ENCODE peak calls at places on chromosomes 12 and 14, in nine cellular contexts. One of them, this sample, is unnamed.

GRCh38 chr12:47828967-47829482 is 9.3 kb upstream of the HDAC7 start:
- DNase-seq in lung: peak; percentile 86
- DNase-seq in amniotic stem cell: no peak
- DNase-seq in GM20000: no peak
- DNase-seq in effector CD4-positive, alpha-beta T cell: no peak
- DNase-seq in HT1080: peak; percentile 70
- DNase-seq in AG09319: no peak
- DNase-seq in globus pallidus: no peak
- DNase-seq in Jurkat, Clone E6-1: no peak
- DNase-seq in this sample: no peak

GRCh38 chr12:27190761-27191160 is 53.3 kb upstream of the STK38L start:
- DNase-seq in amniotic stem cell: peak; percentile 40
- DNase-seq in GM20000: no peak
- DNase-seq in globus pallidus: no peak
- DNase-seq in HT1080: no peak
- DNase-seq in effector CD4-positive, alpha-beta T cell: no peak
- DNase-seq in lung: no peak
- DNase-seq in AG09319: no peak
- DNase-seq in Jurkat, Clone E6-1: no peak
- DNase-seq in this sample: no peak

GRCh38 chr14:95220663-95221231 is 63.4 kb upstream of the DICER1 start:
- DNase-seq in globus pallidus: no peak
- DNase-seq in HT1080: peak; percentile 32
- DNase-seq in Jurkat, Clone E6-1: no peak
- DNase-seq in lung: no peak
- DNase-seq in AG09319: no peak
- DNase-seq in GM20000: no peak
- DNase-seq in effector CD4-positive, alpha-beta T cell: no peak
- DNase-seq in amniotic stem cell: no peak
- DNase-seq in this sample: no peak

GRCh38 chr12:1791104-1791927 is 29.0 kb upstream of the LRTM2 start:
- DNase-seq in globus pallidus: peak; percentile 82
- DNase-seq in AG09319: no peak
- DNase-seq in effector CD4-positive, alpha-beta T cell: peak; percentile 56
- DNase-seq in amniotic stem cell: no peak
- DNase-seq in GM20000: peak; percentile 70
- DNase-seq in HT1080: peak; percentile 54
- DNase-seq in Jurkat, Clone E6-1: peak; percentile 67
- DNase-seq in lung: peak; percentile 65
- DNase-seq in this sample: peak; percentile 87

GRCh38 chr14:92248638-92249037 is 74.3 kb upstream of the SLC24A4 start:
- DNase-seq in amniotic stem cell: no peak
- DNase-seq in Jurkat, Clone E6-1: no peak
- DNase-seq in globus pallidus: no peak
- DNase-seq in effector CD4-positive, alpha-beta T cell: no peak
- DNase-seq in GM20000: no peak
- DNase-seq in AG09319: no peak
- DNase-seq in lung: no peak
- DNase-seq in HT1080: no peak
- DNase-seq in this sample: no peak

GRCh38 chr14:23068792-23069412 is 11.6 kb upstream of the CDH24 start:
- DNase-seq in amniotic stem cell: no peak
- DNase-seq in GM20000: peak; percentile 91
- DNase-seq in AG09319: peak; percentile 83
- DNase-seq in Jurkat, Clone E6-1: peak; percentile 87
- DNase-seq in effector CD4-positive, alpha-beta T cell: peak; percentile 67
- DNase-seq in HT1080: peak; percentile 92
- DNase-seq in lung: peak; percentile 85
- DNase-seq in globus pallidus: peak; percentile 91
- DNase-seq in this sample: peak; percentile 94

GRCh38 chr12:51905507-51906438 is 1.5 kb upstream of the ACVRL1 start:
- DNase-seq in AG09319: peak; percentile 42
- DNase-seq in globus pallidus: no peak
- DNase-seq in Jurkat, Clone E6-1: no peak
- DNase-seq in lung: peak; percentile 76
- DNase-seq in effector CD4-positive, alpha-beta T cell: no peak
- DNase-seq in amniotic stem cell: no peak
- DNase-seq in HT1080: no peak
- DNase-seq in GM20000: no peak
- DNase-seq in this sample: no peak

GRCh38 chr12:52645120-52645761 is 6.8 kb downstream of the KRT2 start:
- DNase-seq in globus pallidus: no peak
- DNase-seq in effector CD4-positive, alpha-beta T cell: peak; percentile 9
- DNase-seq in lung: peak; percentile 17
- DNase-seq in GM20000: no peak
- DNase-seq in AG09319: no peak
- DNase-seq in HT1080: no peak
- DNase-seq in amniotic stem cell: no peak
- DNase-seq in Jurkat, Clone E6-1: peak; percentile 99
- DNase-seq in this sample: no peak

GRCh38 chr12:27824126-27824842 is 44.2 kb upstream of the MANSC4 start:
- DNase-seq in effector CD4-positive, alpha-beta T cell: no peak
- DNase-seq in lung: no peak
- DNase-seq in globus pallidus: no peak
- DNase-seq in GM20000: peak; percentile 29
- DNase-seq in Jurkat, Clone E6-1: no peak
- DNase-seq in amniotic stem cell: no peak
- DNase-seq in HT1080: no peak
- DNase-seq in AG09319: no peak
- DNase-seq in this sample: no peak

GRCh38 chr14:91898256-91898843 is 31.0 kb upstream of the TC2N start:
- DNase-seq in Jurkat, Clone E6-1: no peak
- DNase-seq in HT1080: no peak
- DNase-seq in amniotic stem cell: no peak
- DNase-seq in GM20000: no peak
- DNase-seq in lung: no peak
- DNase-seq in effector CD4-positive, alpha-beta T cell: no peak
- DNase-seq in globus pallidus: no peak
- DNase-seq in AG09319: no peak
- DNase-seq in this sample: no peak

GRCh38 chr12:63893170-63893569 is 48.7 kb downstream of the SRGAP1 start:
- DNase-seq in AG09319: no peak
- DNase-seq in HT1080: no peak
- DNase-seq in Jurkat, Clone E6-1: no peak
- DNase-seq in effector CD4-positive, alpha-beta T cell: no peak
- DNase-seq in globus pallidus: no peak
- DNase-seq in amniotic stem cell: no peak
- DNase-seq in lung: no peak
- DNase-seq in GM20000: no peak
- DNase-seq in this sample: no peak

GRCh38 chr12:69225251-69225910 is 14.0 kb upstream of the CPSF6 start:
- DNase-seq in AG09319: no peak
- DNase-seq in effector CD4-positive, alpha-beta T cell: no peak
- DNase-seq in GM20000: no peak
- DNase-seq in lung: no peak
- DNase-seq in amniotic stem cell: no peak
- DNase-seq in Jurkat, Clone E6-1: no peak
- DNase-seq in globus pallidus: no peak
- DNase-seq in HT1080: no peak
- DNase-seq in this sample: no peak

GRCh38 chr14:58227096-58227819 is 17.4 kb upstream of the PSMA3 start:
- DNase-seq in GM20000: no peak
- DNase-seq in lung: no peak
- DNase-seq in AG09319: no peak
- DNase-seq in amniotic stem cell: no peak
- DNase-seq in Jurkat, Clone E6-1: no peak
- DNase-seq in globus pallidus: no peak
- DNase-seq in HT1080: no peak
- DNase-seq in effector CD4-positive, alpha-beta T cell: no peak
- DNase-seq in this sample: no peak

GRCh38 chr14:68548194-68549056 is 244.4 kb downstream of the ZFP36L1 start:
- DNase-seq in lung: peak; percentile 74
- DNase-seq in Jurkat, Clone E6-1: no peak
- DNase-seq in effector CD4-positive, alpha-beta T cell: no peak
- DNase-seq in GM20000: no peak
- DNase-seq in HT1080: no peak
- DNase-seq in amniotic stem cell: peak; percentile 89
- DNase-seq in globus pallidus: peak; percentile 56
- DNase-seq in AG09319: peak; percentile 97
- DNase-seq in this sample: peak; percentile 90

GRCh38 chr12:29309320-29309902 is 71.6 kb downstream of the ERGIC2 start:
- DNase-seq in AG09319: no peak
- DNase-seq in amniotic stem cell: no peak
- DNase-seq in globus pallidus: peak; percentile 22
- DNase-seq in GM20000: no peak
- DNase-seq in Jurkat, Clone E6-1: peak; percentile 7
- DNase-seq in effector CD4-positive, alpha-beta T cell: no peak
- DNase-seq in HT1080: no peak
- DNase-seq in lung: no peak
- DNase-seq in this sample: no peak

GRCh38 chr12:132286912-132287311 is 42.5 kb downstream of the GALNT9 start:
- DNase-seq in globus pallidus: no peak
- DNase-seq in effector CD4-positive, alpha-beta T cell: no peak
- DNase-seq in Jurkat, Clone E6-1: no peak
- DNase-seq in HT1080: peak; percentile 57
- DNase-seq in amniotic stem cell: no peak
- DNase-seq in AG09319: no peak
- DNase-seq in lung: no peak
- DNase-seq in GM20000: no peak
- DNase-seq in this sample: no peak

GRCh38 chr12:104063712-104064030 is 660 bp upstream of the HCFC2 start:
- DNase-seq in HT1080: no peak
- DNase-seq in effector CD4-positive, alpha-beta T cell: no peak
- DNase-seq in globus pallidus: no peak
- DNase-seq in amniotic stem cell: no peak
- DNase-seq in lung: no peak
- DNase-seq in AG09319: peak; percentile 11
- DNase-seq in Jurkat, Clone E6-1: no peak
- DNase-seq in GM20000: no peak
- DNase-seq in this sample: no peak

GRCh38 chr12:79921786-79922185 is 13.1 kb downstream of the PPP1R12A start:
- DNase-seq in globus pallidus: no peak
- DNase-seq in Jurkat, Clone E6-1: no peak
- DNase-seq in GM20000: no peak
- DNase-seq in AG09319: no peak
- DNase-seq in effector CD4-positive, alpha-beta T cell: no peak
- DNase-seq in lung: no peak
- DNase-seq in amniotic stem cell: no peak
- DNase-seq in HT1080: no peak
- DNase-seq in this sample: no peak

GRCh38 chr12:113788020-113788856 is 177.9 kb downstream of the RBM19 start:
- DNase-seq in HT1080: peak; percentile 43
- DNase-seq in GM20000: no peak
- DNase-seq in effector CD4-positive, alpha-beta T cell: no peak
- DNase-seq in lung: no peak
- DNase-seq in Jurkat, Clone E6-1: no peak
- DNase-seq in amniotic stem cell: no peak
- DNase-seq in AG09319: no peak
- DNase-seq in globus pallidus: no peak
- DNase-seq in this sample: no peak

GRCh38 chr12:52151859-52152783 is 39.7 kb downstream of the KRT80 start:
- DNase-seq in HT1080: peak; percentile 44
- DNase-seq in Jurkat, Clone E6-1: peak; percentile 22
- DNase-seq in globus pallidus: no peak
- DNase-seq in GM20000: peak; percentile 84
- DNase-seq in lung: peak; percentile 70
- DNase-seq in AG09319: peak; percentile 32
- DNase-seq in amniotic stem cell: no peak
- DNase-seq in effector CD4-positive, alpha-beta T cell: peak; percentile 60
- DNase-seq in this sample: no peak

GRCh38 chr12:42477931-42478330 is 111.6 kb downstream of the PRICKLE1 start:
- DNase-seq in amniotic stem cell: no peak
- DNase-seq in effector CD4-positive, alpha-beta T cell: no peak
- DNase-seq in AG09319: no peak
- DNase-seq in GM20000: no peak
- DNase-seq in lung: no peak
- DNase-seq in globus pallidus: no peak
- DNase-seq in HT1080: no peak
- DNase-seq in Jurkat, Clone E6-1: no peak
- DNase-seq in this sample: no peak

GRCh38 chr14:75176142-75176820 is at the start of gene TMED10:
- DNase-seq in amniotic stem cell: peak; percentile 83
- DNase-seq in globus pallidus: peak; percentile 91
- DNase-seq in Jurkat, Clone E6-1: peak; percentile 90
- DNase-seq in effector CD4-positive, alpha-beta T cell: peak; percentile 86
- DNase-seq in lung: peak; percentile 90
- DNase-seq in HT1080: peak; percentile 60
- DNase-seq in AG09319: peak; percentile 69
- DNase-seq in GM20000: peak; percentile 86
- DNase-seq in this sample: peak; percentile 92

GRCh38 chr12:115749071-115749470 is 528.4 kb downstream of the MED13L start:
- DNase-seq in HT1080: no peak
- DNase-seq in Jurkat, Clone E6-1: no peak
- DNase-seq in effector CD4-positive, alpha-beta T cell: no peak
- DNase-seq in GM20000: no peak
- DNase-seq in amniotic stem cell: no peak
- DNase-seq in globus pallidus: no peak
- DNase-seq in lung: no peak
- DNase-seq in AG09319: no peak
- DNase-seq in this sample: no peak

GRCh38 chr12:58420496-58420895 is 479.1 kb downstream of the ATP23 start:
- DNase-seq in GM20000: no peak
- DNase-seq in Jurkat, Clone E6-1: no peak
- DNase-seq in effector CD4-positive, alpha-beta T cell: no peak
- DNase-seq in amniotic stem cell: no peak
- DNase-seq in lung: no peak
- DNase-seq in HT1080: no peak
- DNase-seq in globus pallidus: no peak
- DNase-seq in AG09319: peak; percentile 82
- DNase-seq in this sample: no peak

GRCh38 chr12:46839964-46840363 is 14.2 kb upstream of the SLC38A4 start:
- DNase-seq in globus pallidus: no peak
- DNase-seq in GM20000: no peak
- DNase-seq in HT1080: no peak
- DNase-seq in AG09319: no peak
- DNase-seq in amniotic stem cell: no peak
- DNase-seq in Jurkat, Clone E6-1: no peak
- DNase-seq in effector CD4-positive, alpha-beta T cell: no peak
- DNase-seq in lung: no peak
- DNase-seq in this sample: no peak

GRCh38 chr12:3725267-3726115 is 27.4 kb downstream of the CRACR2A start:
- DNase-seq in effector CD4-positive, alpha-beta T cell: no peak
- DNase-seq in GM20000: no peak
- DNase-seq in HT1080: no peak
- DNase-seq in AG09319: no peak
- DNase-seq in lung: no peak
- DNase-seq in amniotic stem cell: no peak
- DNase-seq in Jurkat, Clone E6-1: peak; percentile 41
- DNase-seq in globus pallidus: no peak
- DNase-seq in this sample: no peak

GRCh38 chr14:32224731-32225377 is 21.8 kb upstream of the RNU6-8 start:
- DNase-seq in HT1080: peak; percentile 79
- DNase-seq in Jurkat, Clone E6-1: peak; percentile 36
- DNase-seq in effector CD4-positive, alpha-beta T cell: no peak
- DNase-seq in AG09319: no peak
- DNase-seq in GM20000: no peak
- DNase-seq in lung: no peak
- DNase-seq in amniotic stem cell: no peak
- DNase-seq in globus pallidus: peak; percentile 29
- DNase-seq in this sample: peak; percentile 43

GRCh38 chr12:131604146-131604844 is 106.6 kb upstream of the SFSWAP start:
- DNase-seq in HT1080: no peak
- DNase-seq in globus pallidus: no peak
- DNase-seq in lung: no peak
- DNase-seq in AG09319: no peak
- DNase-seq in Jurkat, Clone E6-1: peak; percentile 25
- DNase-seq in amniotic stem cell: no peak
- DNase-seq in GM20000: peak; percentile 62
- DNase-seq in effector CD4-positive, alpha-beta T cell: peak; percentile 21
- DNase-seq in this sample: no peak

GRCh38 chr12:96710127-96710745 is 196.8 kb upstream of the NEDD1 start:
- DNase-seq in GM20000: no peak
- DNase-seq in lung: no peak
- DNase-seq in globus pallidus: no peak
- DNase-seq in amniotic stem cell: no peak
- DNase-seq in AG09319: no peak
- DNase-seq in HT1080: no peak
- DNase-seq in Jurkat, Clone E6-1: no peak
- DNase-seq in effector CD4-positive, alpha-beta T cell: no peak
- DNase-seq in this sample: no peak

GRCh38 chr12:88299567-88300101 is 157.5 kb downstream of the TMTC3 start:
- DNase-seq in GM20000: peak; percentile 41
- DNase-seq in amniotic stem cell: peak; percentile 91
- DNase-seq in effector CD4-positive, alpha-beta T cell: no peak
- DNase-seq in lung: no peak
- DNase-seq in AG09319: peak; percentile 90
- DNase-seq in Jurkat, Clone E6-1: no peak
- DNase-seq in HT1080: peak; percentile 97
- DNase-seq in globus pallidus: no peak
- DNase-seq in this sample: no peak

GRCh38 chr12:124837958-124838803 is 25.5 kb downstream of the SCARB1 start:
- DNase-seq in HT1080: peak; percentile 94
- DNase-seq in Jurkat, Clone E6-1: no peak
- DNase-seq in GM20000: no peak
- DNase-seq in effector CD4-positive, alpha-beta T cell: no peak
- DNase-seq in AG09319: peak; percentile 94
- DNase-seq in lung: peak; percentile 34
- DNase-seq in amniotic stem cell: peak; percentile 86
- DNase-seq in globus pallidus: peak; percentile 83
- DNase-seq in this sample: peak; percentile 90

This sample was measured in Ammon's horn.